ENCODE peak calls at places on chromosomes 1 and 21, in five cellular contexts. A is A172, C is transverse colon, P is RWPE1, M is right cardiac atrium. D is an unnamed sample.

GRCh38 chr1:159919236-159919865 is 6.0 kb downstream of the TAGLN2 start:
- DNase-seq in M (no peak), A (no peak), P (no peak), C (no peak), D (no peak)

GRCh38 chr1:159896086-159896930 is 3.7 kb downstream of the CFAP45 start:
- DNase-seq in P (no peak), A (no peak), M (no peak), C (no peak), D (no peak)

GRCh38 chr21:26572668-26573381 is at the start of gene CYYR1:
- DNase-seq in C (no peak), M (peak), P (peak), A (no peak), D (no peak)

GRCh38 chr21:39084979-39085729 is 98.1 kb downstream of the PSMG1 start:
- DNase-seq in P (no peak), M (no peak), C (no peak), A (no peak), D (no peak)

GRCh38 chr1:244341455-244342450 is 110.0 kb downstream of the ADSS2 start:
- DNase-seq in C (peak), M (no peak), P (peak), A (peak), D (no peak)

GRCh38 chr1:8962812-8963669 is 17.4 kb downstream of the CA6 start:
- DNase-seq in P (peak), A (peak), M (no peak), C (peak), D (peak)

GRCh38 chr1:1914101-1914811 is 804 bp upstream of the CALML6 start:
- DNase-seq in C (peak), A (no peak), P (no peak), M (no peak), D (no peak)

GRCh38 chr21:45317401-45318145 is 29.9 kb upstream of the POFUT2 start:
- DNase-seq in P (no peak), A (peak), C (no peak), M (peak), D (peak)

GRCh38 chr1:216641669-216642460 is 81.4 kb downstream of the ESRRG start:
- DNase-seq in A (no peak), M (no peak), P (no peak), C (no peak), D (no peak)

GRCh38 chr21:37886726-37887309 is 29.4 kb downstream of the KCNJ6 start:
- DNase-seq in C (no peak), M (no peak), A (no peak), P (no peak), D (no peak)

GRCh38 chr1:15132961-15133360 is 20.6 kb upstream of the TMEM51 start:
- DNase-seq in M (no peak), A (no peak), P (no peak), C (no peak), D (no peak)

GRCh38 chr1:176656257-176656995 is 193.5 kb downstream of the PAPPA2 start:
- DNase-seq in M (no peak), C (no peak), A (peak), P (peak), D (no peak)

GRCh38 chr1:218584418-218585155 is 239.5 kb downstream of the TGFB2 start:
- DNase-seq in C (no peak), P (no peak), M (no peak), A (peak), D (no peak)

GRCh38 chr1:232335751-232336274 is 294.1 kb downstream of the SIPA1L2 start:
- DNase-seq in C (no peak), M (no peak), P (no peak), A (no peak), D (no peak)

GRCh38 chr1:64112281-64112680 is 91.1 kb upstream of the UBE2U start:
- DNase-seq in A (peak), M (no peak), P (peak), C (no peak), D (no peak)

GRCh38 chr1:204623894-204624361 is 61.6 kb downstream of the LRRN2 start:
- DNase-seq in M (no peak), C (no peak), P (no peak), A (no peak), D (no peak)